ENCODE peak calls at places on chromosomes 5 and 9, in five cellular contexts. H is IMR-90, W is hepatocyte, J is H9, U is PC-3. N is an unnamed sample.

GRCh38 chr9:80789831-80790230 is 899.5 kb downstream of the TLE1 start:
- DNase-seq in U (no peak), J (no peak), W (no peak), H (no peak), N (no peak)

GRCh38 chr9:96491079-96491879 is 41.3 kb downstream of the HABP4 start:
- DNase-seq in W (no peak), J (no peak), U (no peak), H (peak), N (no peak)

GRCh38 chr9:2489838-2490314 is 131.7 kb upstream of the VLDLR start:
- DNase-seq in J (no peak), U (no peak), W (no peak), H (peak), N (no peak)

GRCh38 chr9:93254806-93255519 is 71.0 kb downstream of the WNK2 start:
- DNase-seq in U (no peak), H (no peak), W (no peak), J (peak), N (no peak)

GRCh38 chr5:64532657-64533056 is 26.8 kb downstream of the RGS7BP start:
- DNase-seq in U (no peak), J (no peak), H (no peak), W (no peak), N (no peak)

GRCh38 chr9:80793706-80794105 is 895.6 kb downstream of the TLE1 start:
- DNase-seq in W (no peak), U (no peak), H (no peak), J (no peak), N (no peak)

GRCh38 chr9:128243486-128244415 is 32.1 kb downstream of the GOLGA2 start:
- DNase-seq in U (no peak), J (no peak), W (peak), H (peak), N (no peak)

GRCh38 chr5:150538007-150538917 is 30.3 kb downstream of the NDST1 start:
- DNase-seq in U (peak), H (peak), J (no peak), W (no peak), N (no peak)

GRCh38 chr5:9363026-9363793 is 182.7 kb downstream of the SEMA5A start:
- DNase-seq in J (no peak), H (no peak), U (no peak), W (no peak), N (no peak)

GRCh38 chr9:68560131-68560844 is 19.6 kb upstream of the TMEM252 start:
- DNase-seq in H (peak), J (peak), U (peak), W (peak), N (no peak)

GRCh38 chr9:15155826-15156225 is 151.2 kb downstream of the TTC39B start:
- DNase-seq in H (no peak), U (peak), J (no peak), W (no peak), N (no peak)

GRCh38 chr5:117947121-117947520 is 1041.2 kb downstream of the DTWD2 start:
- DNase-seq in J (no peak), W (no peak), H (no peak), U (no peak), N (no peak)

GRCh38 chr9:91810286-91810905 is 139.6 kb downstream of the ROR2 start:
- DNase-seq in U (no peak), W (no peak), H (no peak), J (no peak), N (no peak)

GRCh38 chr9:78548666-78549065 is 251.7 kb downstream of the PSAT1 start:
- DNase-seq in U (no peak), J (no peak), H (no peak), W (no peak), N (no peak)

GRCh38 chr5:58148366-58148765 is 311.5 kb downstream of the PLK2 start:
- DNase-seq in H (no peak), U (no peak), J (no peak), W (no peak), N (no peak)

GRCh38 chr5:14212838-14213237 is 69.7 kb downstream of the TRIO start:
- DNase-seq in H (no peak), U (no peak), W (peak), J (no peak), N (no peak)

GRCh38 chr9:135211524-135211890 is 124.0 kb downstream of the OLFM1 start:
- DNase-seq in W (no peak), U (no peak), H (no peak), J (no peak), N (no peak)

GRCh38 chr5:157584628-157585027 is 9.1 kb upstream of the ADAM19 start:
- DNase-seq in J (no peak), H (no peak), U (no peak), W (no peak), N (no peak)

GRCh38 chr5:157578079-157578780 is 2.7 kb upstream of the ADAM19 start:
- DNase-seq in U (no peak), W (no peak), H (no peak), J (no peak), N (no peak)

GRCh38 chr5:157581870-157582269 is 6.3 kb upstream of the ADAM19 start:
- DNase-seq in J (no peak), W (no peak), U (no peak), H (no peak), N (no peak)

GRCh38 chr5:157582731-157583580 is 7.4 kb upstream of the ADAM19 start:
- DNase-seq in J (no peak), W (no peak), H (no peak), U (no peak), N (no peak)
- H2AFZ ChIP-seq in J (no peak), W (no peak), H (no peak), U (no peak), N (no peak)

DNA sequence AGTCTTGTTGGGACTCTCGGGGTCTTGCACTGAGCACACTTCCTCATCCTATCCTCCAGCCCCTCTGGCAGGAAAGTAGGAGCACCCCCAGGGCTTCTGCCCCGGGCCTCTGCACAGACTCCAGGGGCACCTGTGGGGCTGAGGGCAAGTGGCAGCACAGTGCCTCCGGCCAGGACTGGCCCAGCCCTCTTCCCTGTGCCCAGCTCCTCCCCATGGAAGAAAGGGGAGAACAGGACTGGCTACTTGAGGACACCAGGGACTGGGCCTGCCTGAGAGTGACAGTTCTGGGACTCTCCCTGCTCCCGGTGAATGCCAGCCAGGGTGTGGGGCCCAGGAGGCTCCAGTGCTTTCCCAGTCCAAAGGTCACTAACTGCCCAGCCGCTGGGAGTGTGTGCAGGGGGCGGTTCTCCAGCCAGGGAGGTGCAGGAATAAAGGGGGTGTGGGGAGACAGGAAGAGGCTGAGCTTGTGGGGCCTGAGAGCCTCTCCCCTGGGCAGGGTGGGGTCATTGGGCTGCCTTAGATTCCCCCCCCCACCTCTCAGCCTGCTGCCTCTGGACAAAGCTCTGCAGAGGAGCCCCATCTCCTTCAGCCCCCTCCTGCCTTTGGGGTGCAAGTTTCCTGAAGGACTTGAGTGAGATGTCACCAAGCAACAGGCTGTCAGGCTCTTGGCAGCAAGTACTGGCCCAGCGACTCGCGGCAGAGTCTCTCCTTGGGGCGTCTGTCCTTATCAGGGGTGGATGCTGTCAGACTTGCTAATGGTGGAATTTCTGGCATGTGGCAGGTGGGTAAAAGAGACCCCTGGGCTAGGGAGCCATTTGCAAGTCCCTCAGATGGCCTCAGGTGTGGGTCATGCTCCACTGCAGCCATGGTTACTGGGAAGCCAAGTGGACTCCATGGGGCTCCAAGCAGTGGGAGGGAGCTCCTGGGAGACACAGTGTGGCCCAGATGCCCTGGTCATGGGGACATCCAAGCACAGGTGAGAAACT is 19.1 kb upstream of the JADE2 start:
- DNase-seq in J (peak), U (peak), W (peak), H (no peak), N (peak)
- H3K27ac ChIP-seq in J (no peak), U (peak), W (peak), H (peak), N (peak)

DNA sequence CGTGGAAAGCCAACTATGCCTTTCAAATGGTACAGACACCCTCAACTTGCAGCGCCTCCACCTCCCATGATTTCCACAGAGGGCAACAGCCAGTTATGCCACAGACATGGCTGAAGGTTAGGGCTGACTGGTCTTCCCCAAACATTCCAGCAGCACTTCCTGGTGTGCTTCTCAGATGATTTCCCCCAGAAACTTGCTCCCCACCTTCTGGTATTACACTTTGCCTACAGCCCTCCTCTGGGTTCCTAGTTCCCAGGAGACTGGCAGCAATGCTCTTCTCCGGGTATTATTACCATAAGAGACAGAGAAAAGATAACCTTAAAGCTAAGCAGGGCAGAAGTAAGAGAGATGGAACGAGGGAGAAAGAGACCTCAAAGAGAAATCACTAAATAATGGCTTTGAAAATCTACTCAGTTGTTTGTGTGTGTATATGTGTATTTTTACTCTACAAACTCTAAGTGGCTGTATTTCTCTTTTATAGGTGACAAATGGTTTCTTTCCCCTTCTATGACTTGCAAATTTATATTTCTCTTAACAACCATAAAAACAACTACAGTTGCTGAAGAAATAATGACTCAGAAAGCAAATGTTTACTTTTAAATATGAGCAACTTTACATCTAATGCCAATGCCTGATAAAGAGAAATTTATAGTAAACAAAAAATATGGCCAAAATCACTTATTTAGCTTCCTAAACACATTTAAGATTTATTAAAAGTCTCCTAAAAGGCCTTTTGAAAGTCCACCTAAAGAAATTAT is 133.7 kb downstream of the PDE4D start:
- DNase-seq in U (peak), H (no peak), J (no peak), W (no peak), N (peak)
- H2AFZ ChIP-seq in U (no peak), H (no peak), J (no peak), W (peak), N (peak)

GRCh38 chr5:76958976-76959767 is 6.3 kb downstream of the CRHBP start:
- DNase-seq in J (no peak), U (peak), H (peak), W (no peak), N (no peak)
- H3K27ac ChIP-seq in J (no peak), U (no peak), H (no peak), W (no peak), N (no peak)

DNA sequence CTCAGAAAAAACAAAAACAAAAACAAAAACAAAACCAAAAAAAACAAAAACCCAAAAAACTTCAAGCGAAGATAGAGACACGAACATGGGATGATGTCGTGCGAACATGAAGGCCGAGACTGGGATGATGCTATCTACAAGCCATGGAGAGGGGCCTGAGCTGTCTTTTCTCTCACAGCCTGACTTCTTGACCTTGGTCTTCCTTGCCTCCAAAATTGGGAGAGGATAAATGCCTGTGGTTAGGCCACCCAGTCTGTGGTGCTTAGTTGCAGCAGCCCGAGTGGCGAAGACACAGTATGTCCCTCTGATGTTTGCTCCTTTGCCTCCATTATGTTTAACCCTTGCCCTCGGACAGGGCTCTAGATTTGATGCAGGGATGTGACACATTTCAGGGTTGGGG is 130.4 kb upstream of the BASP1 start:
- DNase-seq in J (no peak), U (no peak), H (peak), W (no peak), N (no peak)
- H2AFZ ChIP-seq in J (no peak), U (no peak), H (no peak), W (no peak), N (no peak)

GRCh38 chr5:39371367-39371635 is 7.0 kb upstream of the C9 start:
- DNase-seq in W (no peak), H (no peak), J (no peak), U (no peak), N (no peak)
- H3K27ac ChIP-seq in W (peak), H (no peak), J (no peak), U (no peak), N (no peak)

DNA sequence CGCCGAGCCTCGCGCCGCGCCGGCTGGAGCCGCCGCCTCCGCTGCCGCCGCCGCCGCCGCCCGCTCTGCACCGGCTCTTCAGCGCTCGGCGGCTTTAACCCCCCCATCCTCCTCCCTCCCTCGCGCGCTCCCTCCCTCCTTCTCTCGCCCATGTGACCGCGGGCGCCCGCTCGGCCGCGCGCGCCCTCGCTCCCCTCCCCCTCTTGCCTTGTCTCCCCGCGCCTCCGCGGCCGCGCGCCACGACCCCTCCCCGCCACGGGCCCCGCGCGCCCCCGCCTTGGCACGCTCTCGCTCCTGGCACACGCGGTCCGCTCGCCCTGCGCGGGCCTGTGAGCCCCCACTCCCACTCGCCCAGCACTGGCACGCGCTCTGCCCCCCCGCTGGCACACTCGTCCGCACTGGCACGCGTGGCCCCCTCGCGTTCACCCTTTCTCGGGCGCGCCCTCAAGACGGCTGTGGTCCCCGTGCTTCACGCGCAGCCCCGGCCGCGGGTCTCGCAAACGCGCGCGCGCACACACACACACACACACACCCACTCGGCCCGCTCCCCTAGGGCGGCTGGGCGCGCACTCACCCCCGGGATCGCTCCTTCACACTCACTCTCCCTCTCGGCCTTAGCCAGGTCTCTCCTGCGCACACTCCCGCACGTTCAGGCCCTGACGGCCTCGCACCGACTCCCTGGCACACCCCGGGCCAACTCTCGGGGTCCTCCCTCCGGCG is at the start of gene CNTFR:
- DNase-seq in H (no peak), J (no peak), U (no peak), W (peak), N (no peak)
- H2AFZ ChIP-seq in H (peak), J (no peak), U (no peak), W (peak), N (no peak)

GRCh38 chr9:129506892-129507291 is 114.0 kb downstream of the C9orf50 start:
- DNase-seq in W (peak), J (no peak), U (no peak), H (peak), N (no peak)

GRCh38 chr9:129507805-129508204 is 113.1 kb downstream of the C9orf50 start:
- DNase-seq in U (no peak), W (no peak), J (no peak), H (no peak), N (no peak)

GRCh38 chr9:129504404-129504803 is 116.5 kb downstream of the C9orf50 start:
- DNase-seq in W (no peak), H (no peak), J (no peak), U (no peak), N (no peak)

GRCh38 chr9:129505270-129505881 is 115.5 kb downstream of the C9orf50 start:
- DNase-seq in H (no peak), W (no peak), U (no peak), J (no peak), N (no peak)

GRCh38 chr9:129506041-129506440 is 114.9 kb downstream of the C9orf50 start:
- DNase-seq in J (no peak), U (no peak), W (no peak), H (no peak), N (no peak)
- H3K27ac ChIP-seq in J (no peak), U (no peak), W (no peak), H (no peak), N (no peak)